ENCODE peak calls at places on chromosomes 12 and 14, in four cellular contexts. L is H1, I is K562, N is HepG2. K is an unnamed sample.
A peak's percentile ranks its signal among the peaks of the same experiment; 100 is the strongest.

GRCh38 chr14:72788255-72788654 is 105.6 kb downstream of the DPF3 start:
- DNase-seq in I (no peak), L (no peak), N (no peak), K (no peak)

GRCh38 chr14:68146812-68147211 is 327.2 kb downstream of the RAD51B start:
- DNase-seq in I (no peak), N (no peak), L (no peak), K (peak; percentile 80)

GRCh38 chr14:24436355-24437019 is 6.1 kb downstream of the SDR39U1 start:
- DNase-seq in I (peak; percentile 65), N (peak; percentile 83), L (no peak), K (peak; percentile 70)

GRCh38 chr12:70243510-70244331 is 488 bp downstream of the CNOT2 start:
- DNase-seq in I (peak; percentile 88), L (no peak), N (peak; percentile 43), K (peak; percentile 61)

GRCh38 chr14:59454131-59454530 is 11.0 kb downstream of the GPR135 start:
- DNase-seq in I (no peak), L (no peak), N (no peak), K (peak; percentile 12)

GRCh38 chr12:30269491-30269890 is 426.2 kb downstream of the IPO8 start:
- DNase-seq in L (no peak), N (no peak), I (no peak), K (no peak)

GRCh38 chr14:33530358-33530757 is 420.5 kb downstream of the EGLN3 start:
- DNase-seq in I (no peak), L (no peak), N (no peak), K (no peak)

GRCh38 chr12:119684730-119685129 is 16.8 kb downstream of the PRKAB1 start:
- DNase-seq in I (no peak), L (no peak), N (no peak), K (no peak)

GRCh38 chr12:87157791-87158190 is 871.4 kb downstream of the C12orf50 start:
- DNase-seq in L (peak; percentile 27), I (no peak), N (no peak), K (peak; percentile 13)

GRCh38 chr14:52279405-52279804 is 11.9 kb downstream of the PTGDR start:
- DNase-seq in I (no peak), N (no peak), L (no peak), K (peak; percentile 55)

GRCh38 chr14:77390188-77390587 is 13.0 kb downstream of the SAMD15 start:
- DNase-seq in N (peak; percentile 68), L (no peak), I (no peak), K (no peak)

GRCh38 chr12:51262758-51263177 is 7.4 kb downstream of the SMAGP start:
- DNase-seq in N (no peak), I (no peak), L (no peak), K (peak; percentile 46)

GRCh38 chr12:44509471-44509870 is 366.6 kb downstream of the NELL2 start:
- DNase-seq in N (no peak), I (no peak), L (no peak), K (no peak)

GRCh38 chr14:36177489-36177888 is 967 bp upstream of the PTCSC3 start:
- DNase-seq in I (no peak), L (no peak), N (no peak), K (no peak)

GRCh38 chr14:77212933-77213656 is 31.5 kb downstream of the TMEM63C start:
- DNase-seq in I (peak; percentile 46), L (peak; percentile 38), N (peak; percentile 13), K (peak; percentile 45)

GRCh38 chr12:108777156-108777555 is 45.8 kb upstream of the CORO1C start:
- DNase-seq in I (no peak), L (no peak), N (no peak), K (no peak)

GRCh38 chr14:77140937-77141591 is 527 bp downstream of the ZDHHC22 start:
- DNase-seq in I (peak; percentile 28), N (no peak), L (no peak), K (peak; percentile 49)

GRCh38 chr12:21831671-21832357 is 57.3 kb upstream of the KCNJ8 start:
- DNase-seq in L (no peak), N (no peak), I (no peak), K (no peak)

GRCh38 chr14:92813201-92813600 is 19.1 kb downstream of the GOLGA5 start:
- DNase-seq in L (no peak), N (no peak), I (no peak), K (no peak)

GRCh38 chr12:59357811-59358210 is 238.0 kb upstream of the SLC16A7 start:
- DNase-seq in I (no peak), N (no peak), L (no peak), K (no peak)

GRCh38 chr12:1338483-1339177 is 255.8 kb downstream of the FBXL14 start:
- DNase-seq in L (no peak), N (no peak), I (no peak), K (no peak)

GRCh38 chr12:84502907-84503787 is 409.5 kb downstream of the SLC6A15 start:
- DNase-seq in I (peak; percentile 9), L (no peak), N (peak; percentile 16), K (peak; percentile 69)

DNA sequence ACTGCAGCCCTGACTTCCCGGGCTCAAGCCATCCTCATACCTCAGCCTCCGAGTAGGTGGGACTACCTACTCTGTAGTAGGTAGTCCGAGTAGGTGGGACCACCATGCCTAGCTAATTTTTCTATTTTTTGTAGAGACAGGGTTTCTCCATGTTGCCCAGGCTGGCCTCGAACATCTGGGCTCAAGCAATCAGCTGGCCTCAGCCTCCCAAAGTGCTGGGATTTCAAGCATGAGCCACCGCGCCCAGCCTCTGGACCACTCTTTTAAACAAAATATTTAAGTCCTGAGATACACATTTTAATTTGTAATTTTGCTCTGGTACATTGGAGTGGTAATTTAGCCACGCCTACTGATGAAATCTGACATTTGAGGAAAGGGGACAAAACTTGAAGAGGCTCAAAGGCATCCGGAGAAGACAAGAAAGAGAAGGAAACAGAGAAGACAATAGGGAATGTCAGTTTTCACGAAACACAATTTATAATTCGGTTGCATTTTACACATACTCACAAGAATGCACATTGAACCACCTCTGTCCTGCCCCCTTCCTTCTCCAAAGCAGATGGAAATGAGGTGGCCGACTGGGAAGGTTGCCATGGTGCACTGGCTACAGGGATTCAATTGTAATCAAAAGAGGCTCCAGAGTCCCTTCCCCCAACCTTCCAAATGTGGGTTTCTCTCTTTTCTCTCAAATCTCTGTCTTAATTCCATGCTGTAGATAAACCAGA is 9.7 kb upstream of the TUBA1A start:
- DNase-seq in N (no peak), L (no peak), I (no peak), K (no peak)
- TF ChIP-seq RNF2 in N (no peak), L (no peak), I (no peak), K (no peak)

GRCh38 chr14:22976620-22977433 is 5.5 kb downstream of the AJUBA start:
- DNase-seq in L (no peak), I (no peak), N (peak; percentile 99), K (peak; percentile 31)

GRCh38 chr14:22977434-22977683 is 5.0 kb downstream of the AJUBA start:
- DNase-seq in N (no peak), L (no peak), I (no peak), K (no peak)

GRCh38 chr14:22972313-22972930 is 9.9 kb downstream of the AJUBA start:
- DNase-seq in L (no peak), I (no peak), N (no peak), K (no peak)

GRCh38 chr14:22973217-22974032 is 8.9 kb downstream of the AJUBA start:
- DNase-seq in L (no peak), N (peak; percentile 82), I (peak; percentile 54), K (peak; percentile 63)

DNA sequence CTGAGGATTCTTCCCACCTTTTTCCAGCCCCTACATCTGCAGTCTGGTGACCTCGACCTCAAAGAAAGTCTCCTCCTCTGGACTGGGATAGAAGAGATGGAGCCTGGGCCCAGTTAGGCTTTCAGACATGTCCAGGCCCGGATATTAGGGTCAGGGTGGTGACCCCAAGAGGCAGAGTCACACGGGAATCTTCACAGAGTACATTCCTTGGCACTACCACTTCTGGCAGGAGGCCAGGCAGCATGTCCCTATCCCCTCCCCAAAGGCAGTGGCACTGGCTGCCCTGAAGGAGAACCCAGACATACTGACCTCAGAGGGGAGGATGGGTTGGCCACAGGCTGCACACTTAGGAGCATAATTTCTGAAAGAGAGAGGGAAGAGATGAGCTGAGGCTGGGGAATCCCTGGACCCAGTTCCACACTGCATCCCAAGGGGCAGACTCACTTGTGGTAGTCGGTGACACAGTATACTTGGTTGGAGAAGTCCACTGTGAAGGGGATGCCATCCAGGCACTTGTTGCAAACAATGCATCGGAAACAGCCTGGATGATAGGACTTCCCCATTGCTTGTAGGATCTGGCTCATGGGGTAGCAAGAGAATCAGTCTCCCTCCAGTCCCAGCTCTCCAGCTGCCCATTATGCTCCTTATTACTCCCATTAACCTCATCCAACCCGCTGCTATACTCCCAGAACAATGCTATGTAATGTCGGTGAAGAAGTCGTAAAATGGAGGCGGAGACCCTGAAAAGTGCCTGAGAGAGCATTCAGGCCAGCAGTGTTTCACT is 7.6 kb downstream of the AJUBA start:
- DNase-seq in L (no peak), N (no peak), I (no peak), K (peak; percentile 23)
- TF ChIP-seq RNF2 in L (no peak), N (no peak), I (no peak), K (no peak)

DNA sequence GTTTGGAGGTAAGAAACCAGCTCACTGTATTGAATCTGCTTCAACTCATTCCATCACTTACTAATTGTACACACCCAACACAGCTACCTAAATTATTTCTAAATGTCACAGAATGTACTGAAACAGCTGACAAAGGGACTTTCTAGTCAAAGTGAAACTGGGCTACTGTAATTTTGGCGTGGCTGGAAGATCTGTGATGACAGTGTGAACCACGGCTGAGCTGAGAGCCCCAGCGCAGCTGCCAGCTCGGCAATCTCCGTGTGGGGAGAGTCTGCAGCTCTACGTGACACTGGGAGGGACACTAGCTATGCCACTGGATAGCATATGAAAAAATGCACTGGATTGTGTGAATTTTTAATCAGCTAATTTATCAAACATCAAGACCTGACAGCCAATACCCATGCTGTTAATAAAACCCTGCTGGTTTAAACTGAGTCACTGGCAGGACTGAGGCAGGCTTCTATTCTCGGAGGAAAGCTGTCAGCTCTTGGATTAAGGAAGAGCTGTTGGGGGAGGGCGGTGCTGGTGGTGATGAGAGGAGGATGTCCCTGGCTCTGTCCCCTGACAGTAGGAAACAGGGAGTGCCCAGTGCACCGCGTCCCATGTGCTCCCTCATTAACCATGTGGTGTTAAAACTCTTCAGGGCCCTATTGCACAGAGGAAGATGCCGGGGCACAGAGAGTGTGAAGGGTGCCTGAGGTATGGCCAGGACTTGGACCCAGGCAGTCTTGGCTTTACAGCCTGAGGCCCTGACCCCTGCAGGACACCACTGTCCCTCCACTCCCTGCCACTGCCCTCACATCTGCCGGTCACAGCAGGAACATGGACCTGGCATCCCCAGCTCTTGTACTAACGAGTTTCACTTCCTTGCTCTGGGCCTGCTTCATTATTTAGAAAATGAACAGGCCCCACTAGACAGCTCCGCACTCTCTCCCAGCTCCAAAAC is 13.3 kb downstream of the SLC15A4 start:
- DNase-seq in N (no peak), I (no peak), L (no peak), K (no peak)
- TF ChIP-seq RNF2 in N (no peak), I (no peak), L (no peak), K (no peak)

GRCh38 chr12:14655284-14655683 is 41.1 kb downstream of the GUCY2C start:
- DNase-seq in L (no peak), I (no peak), N (no peak), K (no peak)

GRCh38 chr12:14654842-14655241 is 41.6 kb downstream of the GUCY2C start:
- DNase-seq in L (no peak), I (no peak), N (no peak), K (no peak)

GRCh38 chr12:14654416-14654815 is 42.0 kb downstream of the GUCY2C start:
- DNase-seq in I (no peak), L (no peak), N (no peak), K (no peak)

GRCh38 chr12:14651371-14651770 is 45.0 kb downstream of the GUCY2C start:
- DNase-seq in L (no peak), N (no peak), I (no peak), K (no peak)

GRCh38 chr12:14656846-14657245 is 39.6 kb downstream of the GUCY2C start:
- DNase-seq in N (peak; percentile 2), L (no peak), I (no peak), K (no peak)
- TF ChIP-seq RNF2 in N (no peak), L (no peak), I (no peak), K (no peak)

GRCh38 chr12:6765048-6765633 is 1.0 kb upstream of the PTMS start:
- DNase-seq in L (no peak), I (peak; percentile 70), N (no peak), K (peak; percentile 46)
- TF ChIP-seq RNF2 in L (no peak), I (no peak), N (no peak), K (no peak)

K was measured in A549.